ENCODE peak calls at places on chromosomes 2 and 18, in ten cellular contexts. Q is kidney glomerular epithelial cell; R is amygdala; U is GM12865; G is right lobe of liver; A is NCI-H69; M is fibroblast of the aortic adventitia; I is Kasumi-1; L is glutamatergic neuron; K is activated naive CD8-positive, alpha-beta T cell treated with anti-CD3 and anti-CD28 coated beads, Interleukin-2, amount 50 U/mL, for 24 hours. C is an unnamed sample.

GRCh38 chr2:126657636-126658315 is 1.8 kb downstream of the GYPC start:
- DNase-seq in I (peak), A (no peak), Q (peak), G (peak), L (peak), K (peak), R (no peak), M (peak), U (peak), C (peak)

GRCh38 chr2:227804970-227805369 is 8.7 kb upstream of the CCL20 start:
- DNase-seq in A (no peak), Q (no peak), K (no peak), R (no peak), U (no peak), I (peak), G (no peak), L (no peak), M (no peak), C (peak)

GRCh38 chr2:230877737-230878598 is 13.2 kb downstream of the ITM2C start:
- DNase-seq in I (peak), Q (no peak), M (no peak), A (no peak), U (peak), R (no peak), G (no peak), L (no peak), K (peak), C (peak)

GRCh38 chr2:164808776-164809175 is 32.8 kb downstream of the COBLL1 start:
- DNase-seq in L (no peak), K (no peak), U (no peak), Q (no peak), I (no peak), G (no peak), M (peak), A (no peak), R (no peak), C (no peak)

GRCh38 chr2:119126650-119127049 is 31.9 kb downstream of the C1QL2 start:
- DNase-seq in U (peak), I (peak), G (peak), R (no peak), A (peak), Q (no peak), L (peak), K (peak), M (no peak), C (peak)

GRCh38 chr2:179265082-179265575 is 497 bp upstream of the SESTD1 start:
- DNase-seq in I (no peak), Q (peak), A (peak), L (no peak), M (peak), K (no peak), G (no peak), R (no peak), U (no peak), C (no peak)

GRCh38 chr2:216636570-216637450 is 3.6 kb downstream of the IGFBP2 start:
- DNase-seq in U (no peak), L (peak), Q (peak), M (no peak), A (peak), I (no peak), G (peak), R (no peak), K (no peak), C (no peak)

GRCh38 chr2:55019547-55020258 is 30.5 kb downstream of the RTN4 start:
- DNase-seq in A (no peak), I (peak), G (no peak), R (no peak), Q (no peak), K (no peak), U (no peak), M (no peak), L (no peak), C (no peak)

GRCh38 chr18:40752336-40752735 is 1202.7 kb upstream of the PIK3C3 start:
- DNase-seq in A (no peak), L (no peak), U (no peak), M (no peak), R (no peak), K (no peak), I (no peak), G (no peak), Q (no peak), C (no peak)

GRCh38 chr18:73950116-73950705 is 197.4 kb downstream of the FBXO15 start:
- DNase-seq in L (no peak), G (no peak), K (no peak), A (no peak), Q (no peak), R (no peak), M (no peak), U (no peak), I (no peak), C (no peak)

GRCh38 chr2:104867351-104868080 is 13.6 kb downstream of the POU3F3 start:
- DNase-seq in K (no peak), Q (no peak), G (no peak), L (peak), R (no peak), I (no peak), U (no peak), A (no peak), M (no peak), C (no peak)